ENCODE peak calls at places on chromosomes 12 and 14, in five cellular contexts. Z is GM12865, W is foreskin fibroblast, I is posterior cingulate gyrus, F is Caco-2. N is an unnamed sample.

GRCh38 chr12:107662431-107662830 is 23.2 kb upstream of the PWP1 start:
- DNase-seq in I (no peak), W (no peak), Z (no peak), F (no peak), N (no peak)

GRCh38 chr12:110249105-110249504 is 31.9 kb upstream of the ATP2A2 start:
- DNase-seq in F (no peak), W (no peak), Z (no peak), I (no peak), N (no peak)

GRCh38 chr14:105087308-105087962 is 22.2 kb upstream of the GPR132 start:
- DNase-seq in W (peak), F (peak), I (no peak), Z (no peak), N (no peak)

GRCh38 chr12:92304335-92305066 is 158.9 kb upstream of the BTG1 start:
- DNase-seq in F (no peak), I (no peak), Z (no peak), W (no peak), N (peak)

GRCh38 chr12:41772478-41772877 is 372.2 kb downstream of the GXYLT1 start:
- DNase-seq in Z (no peak), I (no peak), W (no peak), F (no peak), N (no peak)

GRCh38 chr14:101032433-101032832 is 128.9 kb upstream of the RTL1 start:
- DNase-seq in Z (no peak), I (no peak), W (no peak), F (no peak), N (no peak)

GRCh38 chr12:11684393-11684792 is 34.9 kb downstream of the ETV6 start:
- DNase-seq in Z (no peak), F (no peak), W (no peak), I (no peak), N (no peak)

GRCh38 chr12:83690465-83690864 is 1003.8 kb downstream of the TMTC2 start:
- DNase-seq in W (no peak), F (no peak), Z (no peak), I (no peak), N (no peak)

GRCh38 chr12:19778111-19778688 is 338.9 kb downstream of the AEBP2 start:
- DNase-seq in W (no peak), I (no peak), Z (no peak), F (no peak), N (no peak)

N was measured in neuronal stem cell.